ENCODE peak calls at places on chromosomes 5 and 9, in six cellular contexts. U is ELF-1; N is NCI-H345; H is CD8-positive, alpha-beta T cell; B is aorta; K is HEK293T. T is an unnamed sample.
A peak's percentile ranks its signal among the peaks of the same experiment; 100 is the strongest.

GRCh38 chr9:10259668-10260067 is 353.1 kb downstream of the PTPRD start:
- DNase-seq in U (no peak), N (no peak), H (no peak), B (no peak), K (no peak), T (no peak)

GRCh38 chr9:36120705-36121104 is 15.8 kb upstream of the GLIPR2 start:
- DNase-seq in U (no peak), N (no peak), H (no peak), B (no peak), K (no peak), T (no peak)

GRCh38 chr9:82763631-82764030 is 299.3 kb downstream of the RASEF start:
- DNase-seq in U (no peak), N (no peak), H (no peak), B (no peak), K (no peak), T (no peak)

GRCh38 chr5:90134892-90135291 is 274.7 kb downstream of the CETN3 start:
- DNase-seq in U (no peak), N (no peak), H (no peak), B (peak; percentile 96), K (no peak), T (peak; percentile 3)

GRCh38 chr5:145960848-145961600 is 24.6 kb downstream of the SH3RF2 start:
- DNase-seq in U (no peak), N (no peak), H (no peak), B (no peak), K (no peak), T (no peak)

GRCh38 chr9:124011460-124012301 is at the start of gene LHX2:
- DNase-seq in U (peak; percentile 96), N (peak; percentile 86), H (no peak), B (peak; percentile 85), K (peak; percentile 85), T (peak; percentile 71)

GRCh38 chr9:114813717-114814418 is 8.0 kb upstream of the TNFSF15 start:
- DNase-seq in U (no peak), N (no peak), H (no peak), B (no peak), K (no peak), T (no peak)

GRCh38 chr9:114047717-114048116 is 30.4 kb downstream of the AMBP start:
- DNase-seq in U (peak; percentile 36), N (no peak), H (no peak), B (no peak), K (no peak), T (peak; percentile 54)

GRCh38 chr5:98679963-98680362 is 93.5 kb upstream of the RGMB start:
- DNase-seq in U (no peak), N (no peak), H (no peak), B (no peak), K (no peak), T (no peak)

GRCh38 chr5:75844301-75844700 is 127.1 kb upstream of the POC5 start:
- DNase-seq in U (no peak), N (no peak), H (no peak), B (no peak), K (no peak), T (no peak)

GRCh38 chr9:93669958-93670207 is 93.5 kb downstream of the PHF2 start:
- DNase-seq in U (no peak), N (no peak), H (peak; percentile 9), B (no peak), K (no peak), T (no peak)

GRCh38 chr9:75953218-75953617 is 62.7 kb downstream of the PCSK5 start:
- DNase-seq in U (peak; percentile 8), N (no peak), H (no peak), B (no peak), K (peak; percentile 20), T (no peak)

GRCh38 chr9:72586388-72587160 is 65.2 kb downstream of the TMC1 start:
- DNase-seq in U (no peak), N (no peak), H (peak; percentile 23), B (no peak), K (no peak), T (peak; percentile 69)

GRCh38 chr9:10238087-10238486 is 374.7 kb downstream of the PTPRD start:
- DNase-seq in U (no peak), N (no peak), H (no peak), B (no peak), K (no peak), T (no peak)

GRCh38 chr5:177304392-177305119 is 957 bp downstream of the PRELID1 start:
- DNase-seq in U (peak; percentile 66), N (peak; percentile 14), H (no peak), B (peak; percentile 72), K (no peak), T (peak; percentile 49)

GRCh38 chr5:146662229-146662628 is 146.2 kb upstream of the GPR151 start:
- DNase-seq in U (no peak), N (no peak), H (no peak), B (no peak), K (no peak), T (peak; percentile 56)

GRCh38 chr5:133421394-133421793 is 190.9 kb downstream of the FSTL4 start:
- DNase-seq in U (peak; percentile 62), N (no peak), H (peak; percentile 17), B (no peak), K (peak; percentile 58), T (peak; percentile 52)

GRCh38 chr9:32524558-32525461 is 1.2 kb downstream of the RIGI start:
- DNase-seq in U (peak; percentile 27), N (peak; percentile 66), H (peak; percentile 19), B (no peak), K (no peak), T (peak; percentile 28)

GRCh38 chr5:59021837-59022514 is 439.1 kb downstream of the RAB3C start:
- DNase-seq in U (no peak), N (peak; percentile 75), H (no peak), B (no peak), K (peak; percentile 25), T (no peak)

GRCh38 chr5:31408814-31409213 is 123.1 kb downstream of the DROSHA start:
- DNase-seq in U (no peak), N (no peak), H (no peak), B (no peak), K (no peak), T (no peak)

GRCh38 chr5:6274846-6275543 is 103.4 kb downstream of the MED10 start:
- DNase-seq in U (no peak), N (no peak), H (no peak), B (no peak), K (no peak), T (no peak)

GRCh38 chr9:136171009-136171800 is 33.7 kb downstream of the LHX3 start:
- DNase-seq in U (peak; percentile 96), N (peak; percentile 57), H (no peak), B (no peak), K (peak; percentile 45), T (no peak)

GRCh38 chr9:15271403-15271802 is 35.6 kb downstream of the TTC39B start:
- DNase-seq in U (no peak), N (no peak), H (no peak), B (no peak), K (no peak), T (no peak)

GRCh38 chr9:121445986-121446385 is 53.7 kb downstream of the GGTA1 start:
- DNase-seq in U (no peak), N (no peak), H (no peak), B (no peak), K (no peak), T (peak; percentile 45)

GRCh38 chr9:137314561-137315560 is 12.8 kb upstream of the NRARP start:
- DNase-seq in U (no peak), N (no peak), H (no peak), B (peak; percentile 71), K (no peak), T (peak; percentile 7)

GRCh38 chr9:132798817-132799790 is 79.0 kb downstream of the AK8 start:
- DNase-seq in U (no peak), N (peak; percentile 74), H (no peak), B (peak; percentile 68), K (no peak), T (no peak)

GRCh38 chr9:84271887-84272556 is 68.5 kb downstream of the SLC28A3 start:
- DNase-seq in U (no peak), N (no peak), H (no peak), B (no peak), K (no peak), T (no peak)

GRCh38 chr9:93598647-93599241 is 22.4 kb downstream of the PHF2 start:
- DNase-seq in U (no peak), N (peak; percentile 26), H (no peak), B (peak; percentile 61), K (no peak), T (peak; percentile 86)

GRCh38 chr5:56664025-56664424 is 151.3 kb upstream of the MAP3K1 start:
- DNase-seq in U (no peak), N (no peak), H (no peak), B (no peak), K (no peak), T (no peak)

GRCh38 chr9:29211681-29212589 is 1638.7 kb upstream of the C9orf72 start:
- DNase-seq in U (peak; percentile 65), N (peak; percentile 85), H (no peak), B (peak; percentile 78), K (peak; percentile 69), T (peak; percentile 43)

GRCh38 chr9:131259432-131259885 is 16.9 kb downstream of the FAM78A start:
- DNase-seq in U (no peak), N (no peak), H (no peak), B (no peak), K (no peak), T (no peak)

GRCh38 chr9:132896906-132897305 is 18.2 kb downstream of the SPACA9 start:
- DNase-seq in U (no peak), N (no peak), H (no peak), B (no peak), K (no peak), T (no peak)

GRCh38 chr5:149141957-149142851 is 911 bp downstream of the ABLIM3 start:
- DNase-seq in U (peak; percentile 55), N (peak; percentile 67), H (no peak), B (no peak), K (no peak), T (peak; percentile 82)

GRCh38 chr5:39138892-39139291 is 64.7 kb upstream of the RICTOR start:
- DNase-seq in U (no peak), N (no peak), H (no peak), B (no peak), K (no peak), T (peak; percentile 86)